ENCODE peak calls at places on chromosomes 5 and 9, in nine cellular contexts. One of them, this sample, is unnamed.

GRCh38 chr5:172050070-172050469 is 43.6 kb upstream of the FBXW11 start:
- DNase-seq in spleen: no peak
- DNase-seq in gastrocnemius medialis: no peak
- DNase-seq in IMR-90: no peak
- DNase-seq in tibial nerve: no peak
- DNase-seq in CD4-positive, alpha-beta T cell: no peak
- DNase-seq in cardiac muscle cell: no peak
- DNase-seq in DND-41: no peak
- DNase-seq in left lung: no peak
- DNase-seq in this sample: no peak

GRCh38 chr5:33824516-33825195 is 67.1 kb downstream of the ADAMTS12 start:
- DNase-seq in spleen: no peak
- DNase-seq in gastrocnemius medialis: no peak
- DNase-seq in IMR-90: peak; percentile 81
- DNase-seq in tibial nerve: no peak
- DNase-seq in CD4-positive, alpha-beta T cell: no peak
- DNase-seq in cardiac muscle cell: no peak
- DNase-seq in DND-41: no peak
- DNase-seq in left lung: no peak
- DNase-seq in this sample: no peak

GRCh38 chr9:89427621-89428221 is 70.2 kb downstream of the SEMA4D start:
- DNase-seq in spleen: peak; percentile 71
- DNase-seq in gastrocnemius medialis: no peak
- DNase-seq in IMR-90: peak; percentile 49
- DNase-seq in tibial nerve: no peak
- DNase-seq in CD4-positive, alpha-beta T cell: peak; percentile 59
- DNase-seq in cardiac muscle cell: no peak
- DNase-seq in DND-41: no peak
- DNase-seq in left lung: no peak
- DNase-seq in this sample: no peak

GRCh38 chr5:167821096-167821590 is 470.3 kb upstream of the WWC1 start:
- DNase-seq in spleen: no peak
- DNase-seq in gastrocnemius medialis: no peak
- DNase-seq in IMR-90: no peak
- DNase-seq in tibial nerve: no peak
- DNase-seq in CD4-positive, alpha-beta T cell: no peak
- DNase-seq in cardiac muscle cell: no peak
- DNase-seq in DND-41: no peak
- DNase-seq in left lung: no peak
- DNase-seq in this sample: no peak

GRCh38 chr9:135286961-135287360 is 192.6 kb upstream of the PPP1R26 start:
- DNase-seq in spleen: no peak
- DNase-seq in gastrocnemius medialis: no peak
- DNase-seq in IMR-90: no peak
- DNase-seq in tibial nerve: no peak
- DNase-seq in CD4-positive, alpha-beta T cell: no peak
- DNase-seq in cardiac muscle cell: no peak
- DNase-seq in DND-41: no peak
- DNase-seq in left lung: peak; percentile 46
- DNase-seq in this sample: no peak

GRCh38 chr5:120151825-120152224 is 312.3 kb upstream of the PRR16 start:
- DNase-seq in spleen: no peak
- DNase-seq in gastrocnemius medialis: no peak
- DNase-seq in IMR-90: no peak
- DNase-seq in tibial nerve: no peak
- DNase-seq in CD4-positive, alpha-beta T cell: no peak
- DNase-seq in cardiac muscle cell: no peak
- DNase-seq in DND-41: no peak
- DNase-seq in left lung: no peak
- DNase-seq in this sample: no peak

GRCh38 chr9:29208670-29209069 is 1635.4 kb upstream of the C9orf72 start:
- DNase-seq in spleen: no peak
- DNase-seq in gastrocnemius medialis: no peak
- DNase-seq in IMR-90: no peak
- DNase-seq in tibial nerve: no peak
- DNase-seq in CD4-positive, alpha-beta T cell: no peak
- DNase-seq in cardiac muscle cell: no peak
- DNase-seq in DND-41: no peak
- DNase-seq in left lung: no peak
- DNase-seq in this sample: no peak

GRCh38 chr5:35803221-35803651 is 53.5 kb upstream of the IL7R start:
- DNase-seq in spleen: no peak
- DNase-seq in gastrocnemius medialis: no peak
- DNase-seq in IMR-90: peak; percentile 79
- DNase-seq in tibial nerve: no peak
- DNase-seq in CD4-positive, alpha-beta T cell: no peak
- DNase-seq in cardiac muscle cell: peak; percentile 56
- DNase-seq in DND-41: peak; percentile 57
- DNase-seq in left lung: no peak
- DNase-seq in this sample: no peak

GRCh38 chr5:132500931-132501628 is 10.5 kb upstream of the IRF1 start:
- DNase-seq in spleen: peak; percentile 93
- DNase-seq in gastrocnemius medialis: peak; percentile 50
- DNase-seq in IMR-90: peak; percentile 55
- DNase-seq in tibial nerve: no peak
- DNase-seq in CD4-positive, alpha-beta T cell: peak; percentile 65
- DNase-seq in cardiac muscle cell: peak; percentile 76
- DNase-seq in DND-41: peak; percentile 77
- DNase-seq in left lung: no peak
- DNase-seq in this sample: peak; percentile 77

DNA sequence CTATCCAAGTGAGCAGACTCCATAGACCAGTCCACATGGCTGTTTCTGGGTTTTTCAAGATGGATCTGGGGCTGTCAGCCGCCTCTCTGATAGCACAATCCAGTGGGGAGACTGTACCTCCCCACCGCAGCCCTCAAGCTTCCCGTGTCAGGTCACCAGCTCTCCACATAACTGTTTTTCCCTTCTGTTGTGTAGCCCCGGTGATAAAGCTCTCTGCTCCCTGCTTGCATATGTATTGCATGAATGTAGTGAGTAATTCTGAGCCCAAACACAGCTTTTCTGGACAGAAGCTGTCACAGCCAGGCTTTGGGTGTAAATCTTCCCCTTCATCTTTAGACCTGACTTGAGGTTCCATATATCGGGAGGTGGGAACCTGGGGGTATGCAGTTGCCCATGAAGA is 23.1 kb upstream of the CFAP157 start:
- DNase-seq in spleen: no peak
- DNase-seq in gastrocnemius medialis: no peak
- DNase-seq in IMR-90: peak; percentile 78
- DNase-seq in tibial nerve: no peak
- DNase-seq in CD4-positive, alpha-beta T cell: no peak
- DNase-seq in cardiac muscle cell: no peak
- DNase-seq in DND-41: no peak
- DNase-seq in left lung: no peak
- DNase-seq in this sample: no peak
- H3K27ac ChIP-seq in spleen: no peak overlapping the region
- H3K27ac ChIP-seq in gastrocnemius medialis: peak overlapping the region; percentile 80
- H3K27ac ChIP-seq in IMR-90: no peak overlapping the region
- H3K27ac ChIP-seq in tibial nerve: no peak overlapping the region
- H3K27ac ChIP-seq in CD4-positive, alpha-beta T cell: no peak overlapping the region
- H3K27ac ChIP-seq in cardiac muscle cell: no peak overlapping the region
- H3K27ac ChIP-seq in DND-41: no peak overlapping the region
- H3K27ac ChIP-seq in left lung: no peak overlapping the region
- H3K27ac ChIP-seq in this sample: no peak overlapping the region

DNA sequence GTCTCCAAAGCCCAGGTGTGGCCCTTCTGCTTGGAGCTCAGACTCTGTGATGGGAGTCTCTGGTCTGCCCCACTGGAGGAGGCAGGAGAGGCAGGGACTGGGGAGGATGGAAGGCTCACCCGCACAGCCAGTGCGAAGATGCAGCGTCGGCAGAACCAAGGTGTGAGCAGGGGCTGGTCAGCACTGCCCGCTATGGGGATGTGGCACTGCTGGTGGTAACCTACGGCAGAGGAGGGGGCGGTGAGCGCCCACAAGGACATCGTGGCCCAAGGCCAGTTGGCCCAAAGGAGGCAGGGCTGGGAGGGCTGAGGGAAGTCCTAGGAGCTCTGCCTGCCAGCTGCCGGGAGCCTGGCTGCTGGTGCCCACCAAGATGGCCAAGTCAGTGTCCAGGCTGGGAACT is 7.3 kb downstream of the PHF19 start:
- DNase-seq in spleen: peak; percentile 89
- DNase-seq in gastrocnemius medialis: no peak
- DNase-seq in IMR-90: no peak
- DNase-seq in tibial nerve: no peak
- DNase-seq in CD4-positive, alpha-beta T cell: no peak
- DNase-seq in cardiac muscle cell: no peak
- DNase-seq in DND-41: no peak
- DNase-seq in left lung: peak; percentile 77
- DNase-seq in this sample: no peak
- H3K27ac ChIP-seq in spleen: peak overlapping the region; percentile 92
- H3K27ac ChIP-seq in gastrocnemius medialis: peak overlapping the region; percentile 84
- H3K27ac ChIP-seq in IMR-90: peak overlapping the region; percentile 3
- H3K27ac ChIP-seq in tibial nerve: peak overlapping the region; percentile 89
- H3K27ac ChIP-seq in CD4-positive, alpha-beta T cell: peak overlapping the region; percentile 80
- H3K27ac ChIP-seq in cardiac muscle cell: no peak overlapping the region
- H3K27ac ChIP-seq in DND-41: no peak overlapping the region
- H3K27ac ChIP-seq in left lung: no peak overlapping the region
- H3K27ac ChIP-seq in this sample: peak overlapping the region; percentile 86

GRCh38 chr9:129682381-129682780 is 16.9 kb downstream of the PRRX2 start:
- DNase-seq in spleen: no peak
- DNase-seq in gastrocnemius medialis: no peak
- DNase-seq in IMR-90: no peak
- DNase-seq in tibial nerve: no peak
- DNase-seq in CD4-positive, alpha-beta T cell: no peak
- DNase-seq in cardiac muscle cell: no peak
- DNase-seq in DND-41: no peak
- DNase-seq in left lung: no peak
- DNase-seq in this sample: no peak

GRCh38 chr9:129687391-129687790 is 21.9 kb downstream of the PRRX2 start:
- DNase-seq in spleen: no peak
- DNase-seq in gastrocnemius medialis: no peak
- DNase-seq in IMR-90: no peak
- DNase-seq in tibial nerve: no peak
- DNase-seq in CD4-positive, alpha-beta T cell: no peak
- DNase-seq in cardiac muscle cell: no peak
- DNase-seq in DND-41: no peak
- DNase-seq in left lung: no peak
- DNase-seq in this sample: no peak

GRCh38 chr9:129685933-129686259 is 20.4 kb downstream of the PRRX2 start:
- DNase-seq in spleen: no peak
- DNase-seq in gastrocnemius medialis: no peak
- DNase-seq in IMR-90: no peak
- DNase-seq in tibial nerve: no peak
- DNase-seq in CD4-positive, alpha-beta T cell: no peak
- DNase-seq in cardiac muscle cell: no peak
- DNase-seq in DND-41: no peak
- DNase-seq in left lung: no peak
- DNase-seq in this sample: no peak

GRCh38 chr9:129686736-129687135 is 21.3 kb downstream of the PRRX2 start:
- DNase-seq in spleen: no peak
- DNase-seq in gastrocnemius medialis: no peak
- DNase-seq in IMR-90: no peak
- DNase-seq in tibial nerve: no peak
- DNase-seq in CD4-positive, alpha-beta T cell: no peak
- DNase-seq in cardiac muscle cell: no peak
- DNase-seq in DND-41: no peak
- DNase-seq in left lung: no peak
- DNase-seq in this sample: no peak

GRCh38 chr9:129685220-129685932 is 19.9 kb downstream of the PRRX2 start:
- DNase-seq in spleen: no peak
- DNase-seq in gastrocnemius medialis: no peak
- DNase-seq in IMR-90: peak; percentile 63
- DNase-seq in tibial nerve: no peak
- DNase-seq in CD4-positive, alpha-beta T cell: no peak
- DNase-seq in cardiac muscle cell: no peak
- DNase-seq in DND-41: no peak
- DNase-seq in left lung: no peak
- DNase-seq in this sample: no peak
- H3K27ac ChIP-seq in spleen: no peak overlapping the region
- H3K27ac ChIP-seq in gastrocnemius medialis: no peak overlapping the region
- H3K27ac ChIP-seq in IMR-90: no peak overlapping the region
- H3K27ac ChIP-seq in tibial nerve: no peak overlapping the region
- H3K27ac ChIP-seq in CD4-positive, alpha-beta T cell: no peak overlapping the region
- H3K27ac ChIP-seq in cardiac muscle cell: no peak overlapping the region
- H3K27ac ChIP-seq in DND-41: no peak overlapping the region
- H3K27ac ChIP-seq in left lung: no peak overlapping the region
- H3K27ac ChIP-seq in this sample: no peak overlapping the region

GRCh38 chr5:39980056-39980455 is 555.3 kb upstream of the DAB2 start:
- DNase-seq in spleen: no peak
- DNase-seq in gastrocnemius medialis: no peak
- DNase-seq in IMR-90: no peak
- DNase-seq in tibial nerve: no peak
- DNase-seq in CD4-positive, alpha-beta T cell: no peak
- DNase-seq in cardiac muscle cell: no peak
- DNase-seq in DND-41: no peak
- DNase-seq in left lung: no peak
- DNase-seq in this sample: no peak
- H3K27ac ChIP-seq in spleen: no peak overlapping the region
- H3K27ac ChIP-seq in gastrocnemius medialis: no peak overlapping the region
- H3K27ac ChIP-seq in IMR-90: no peak overlapping the region
- H3K27ac ChIP-seq in tibial nerve: no peak overlapping the region
- H3K27ac ChIP-seq in CD4-positive, alpha-beta T cell: no peak overlapping the region
- H3K27ac ChIP-seq in cardiac muscle cell: no peak overlapping the region
- H3K27ac ChIP-seq in DND-41: no peak overlapping the region
- H3K27ac ChIP-seq in left lung: no peak overlapping the region
- H3K27ac ChIP-seq in this sample: no peak overlapping the region

GRCh38 chr9:127232833-127233549 is 31.6 kb upstream of the GARNL3 start:
- DNase-seq in spleen: no peak
- DNase-seq in gastrocnemius medialis: no peak
- DNase-seq in IMR-90: no peak
- DNase-seq in tibial nerve: no peak
- DNase-seq in CD4-positive, alpha-beta T cell: no peak
- DNase-seq in cardiac muscle cell: no peak
- DNase-seq in DND-41: no peak
- DNase-seq in left lung: no peak
- DNase-seq in this sample: no peak

GRCh38 chr9:127241354-127241753 is 23.2 kb upstream of the GARNL3 start:
- DNase-seq in spleen: no peak
- DNase-seq in gastrocnemius medialis: no peak
- DNase-seq in IMR-90: no peak
- DNase-seq in tibial nerve: no peak
- DNase-seq in CD4-positive, alpha-beta T cell: no peak
- DNase-seq in cardiac muscle cell: no peak
- DNase-seq in DND-41: no peak
- DNase-seq in left lung: no peak
- DNase-seq in this sample: no peak

GRCh38 chr9:127233582-127234350 is 30.8 kb upstream of the GARNL3 start:
- DNase-seq in spleen: no peak
- DNase-seq in gastrocnemius medialis: no peak
- DNase-seq in IMR-90: no peak
- DNase-seq in tibial nerve: no peak
- DNase-seq in CD4-positive, alpha-beta T cell: no peak
- DNase-seq in cardiac muscle cell: no peak
- DNase-seq in DND-41: no peak
- DNase-seq in left lung: no peak
- DNase-seq in this sample: no peak

GRCh38 chr9:127237801-127238200 is 26.8 kb upstream of the GARNL3 start:
- DNase-seq in spleen: no peak
- DNase-seq in gastrocnemius medialis: no peak
- DNase-seq in IMR-90: no peak
- DNase-seq in tibial nerve: no peak
- DNase-seq in CD4-positive, alpha-beta T cell: no peak
- DNase-seq in cardiac muscle cell: no peak
- DNase-seq in DND-41: no peak
- DNase-seq in left lung: no peak
- DNase-seq in this sample: no peak
- H3K27ac ChIP-seq in spleen: no peak overlapping the region
- H3K27ac ChIP-seq in gastrocnemius medialis: no peak overlapping the region
- H3K27ac ChIP-seq in IMR-90: no peak overlapping the region
- H3K27ac ChIP-seq in tibial nerve: no peak overlapping the region
- H3K27ac ChIP-seq in CD4-positive, alpha-beta T cell: no peak overlapping the region
- H3K27ac ChIP-seq in cardiac muscle cell: no peak overlapping the region
- H3K27ac ChIP-seq in DND-41: no peak overlapping the region
- H3K27ac ChIP-seq in left lung: no peak overlapping the region
- H3K27ac ChIP-seq in this sample: no peak overlapping the region